ENCODE peak calls at places on chromosomes 11 and 22, in nine cellular contexts. J is PC-3, L is OCI-LY7, W is GM23248, F is SK-N-SH, S is HCT116, K is GM23338, B is MM.1S, Y is hepatocyte. X is an unnamed sample.

GRCh38 chr22:49197500-49197899 is 630.2 kb downstream of the BRD1 start:
- DNase-seq in S (no peak), W (no peak), K (no peak), J (no peak), F (no peak), Y (no peak), B (no peak), L (no peak), X (peak; percentile 48)

GRCh38 chr11:1195690-1196515 is 27.0 kb upstream of the MUC5B start:
- DNase-seq in Y (no peak), W (no peak), S (no peak), K (no peak), J (no peak), B (no peak), L (no peak), F (peak; percentile 13), X (no peak)

GRCh38 chr22:39299829-39300178 is 19.6 kb downstream of the RPL3 start:
- DNase-seq in F (no peak), B (no peak), L (peak; percentile 65), J (no peak), Y (no peak), S (no peak), W (no peak), K (peak; percentile 52), X (no peak)

GRCh38 chr22:19663286-19663815 is 51.0 kb upstream of the SEPTIN5 start:
- DNase-seq in B (peak; percentile 28), F (peak; percentile 90), J (peak; percentile 30), W (peak; percentile 93), S (no peak), L (no peak), K (no peak), Y (no peak), X (no peak)

GRCh38 chr11:55849037-55849436 is 10.5 kb downstream of the OR5D16 start:
- DNase-seq in Y (no peak), L (no peak), K (no peak), B (no peak), F (no peak), S (no peak), J (no peak), W (no peak), X (no peak)

GRCh38 chr11:121687961-121688566 is 235.3 kb upstream of the SORL1-AS1 start:
- DNase-seq in K (peak; percentile 58), S (no peak), Y (peak; percentile 37), F (no peak), B (no peak), W (no peak), L (no peak), J (peak; percentile 60), X (peak; percentile 26)

GRCh38 chr11:6238902-6239301 is at the start of gene CNGA4:
- DNase-seq in L (peak; percentile 19), S (no peak), Y (peak; percentile 34), J (no peak), B (no peak), F (no peak), W (no peak), K (no peak), X (peak; percentile 14)

GRCh38 chr11:27621440-27622161 is 78.7 kb downstream of the BDNF start:
- DNase-seq in K (no peak), S (no peak), W (peak; percentile 68), B (no peak), J (peak; percentile 19), L (no peak), F (no peak), Y (no peak), X (no peak)

GRCh38 chr22:37905534-37906363 is at the start of gene MICALL1:
- DNase-seq in L (peak; percentile 83), S (no peak), K (peak; percentile 82), J (peak; percentile 76), F (peak; percentile 95), B (peak; percentile 80), Y (peak; percentile 93), W (peak; percentile 91), X (peak; percentile 93)

GRCh38 chr11:27187075-27187847 is 146.6 kb downstream of the BBOX1 start:
- DNase-seq in S (no peak), L (no peak), F (no peak), K (no peak), W (no peak), B (no peak), Y (no peak), J (no peak), X (no peak)

GRCh38 chr22:49999063-49999900 is 13.3 kb downstream of the IL17REL start:
- DNase-seq in S (no peak), L (no peak), F (peak; percentile 96), W (peak; percentile 46), K (peak; percentile 80), J (no peak), Y (peak; percentile 47), B (no peak), X (peak; percentile 80)

GRCh38 chr11:16895306-16895705 is 118.9 kb downstream of the PLEKHA7 start:
- DNase-seq in J (no peak), S (no peak), F (no peak), K (no peak), B (no peak), Y (no peak), W (no peak), L (no peak), X (no peak)

GRCh38 chr22:31652911-31653684 is 8.9 kb downstream of the PISD start:
- DNase-seq in F (no peak), J (peak; percentile 67), W (no peak), Y (peak; percentile 23), K (no peak), S (no peak), B (no peak), L (no peak), X (no peak)

GRCh38 chr11:61297341-61297740 is 2.2 kb upstream of the VWCE start:
- DNase-seq in S (no peak), W (peak; percentile 69), F (no peak), L (no peak), K (no peak), B (no peak), J (no peak), Y (no peak), X (no peak)

GRCh38 chr11:128717581-128717980 is 23.7 kb downstream of the FLI1 start:
- DNase-seq in W (no peak), S (no peak), B (no peak), L (no peak), Y (no peak), F (no peak), K (no peak), J (no peak), X (no peak)

GRCh38 chr11:128716661-128717210 is 22.9 kb downstream of the FLI1 start:
- DNase-seq in F (no peak), Y (no peak), L (peak; percentile 55), S (no peak), W (peak; percentile 57), K (peak; percentile 18), J (no peak), B (peak; percentile 37), X (peak; percentile 27)

GRCh38 chr11:128720522-128720985 is 26.7 kb downstream of the FLI1 start:
- DNase-seq in W (no peak), Y (peak; percentile 10), S (no peak), L (peak; percentile 90), J (no peak), K (peak; percentile 48), F (no peak), B (peak; percentile 85), X (peak; percentile 68)

GRCh38 chr11:128718064-128718463 is 24.2 kb downstream of the FLI1 start:
- DNase-seq in S (no peak), K (peak; percentile 10), F (no peak), Y (no peak), B (no peak), W (no peak), J (no peak), L (no peak), X (no peak)

GRCh38 chr11:128719556-128719824 is 25.6 kb downstream of the FLI1 start:
- DNase-seq in B (no peak), F (no peak), L (no peak), J (no peak), W (no peak), S (no peak), K (no peak), Y (no peak), X (no peak)
- H3K4me3 ChIP-seq in B (peak overlapping the region; percentile 59), F (no peak overlapping the region), L (peak overlapping the region; percentile 70), J (no peak overlapping the region), W (no peak overlapping the region), S (no peak overlapping the region), K (no peak overlapping the region), Y (no peak overlapping the region), X (no peak overlapping the region)

GRCh38 chr22:18076060-18076497 is 1.7 kb upstream of the PEX26 start:
- DNase-seq in K (peak; percentile 94), S (peak; percentile 75), B (peak; percentile 84), Y (peak; percentile 93), J (peak; percentile 95), L (peak; percentile 90), W (peak; percentile 92), F (peak; percentile 72), X (peak; percentile 88)
- TF ChIP-seq EZH2phosphoT487 in K (no peak), S (no peak), B (no peak), Y (no peak), J (no peak), L (no peak), W (no peak), F (no peak), X (no peak)

DNA sequence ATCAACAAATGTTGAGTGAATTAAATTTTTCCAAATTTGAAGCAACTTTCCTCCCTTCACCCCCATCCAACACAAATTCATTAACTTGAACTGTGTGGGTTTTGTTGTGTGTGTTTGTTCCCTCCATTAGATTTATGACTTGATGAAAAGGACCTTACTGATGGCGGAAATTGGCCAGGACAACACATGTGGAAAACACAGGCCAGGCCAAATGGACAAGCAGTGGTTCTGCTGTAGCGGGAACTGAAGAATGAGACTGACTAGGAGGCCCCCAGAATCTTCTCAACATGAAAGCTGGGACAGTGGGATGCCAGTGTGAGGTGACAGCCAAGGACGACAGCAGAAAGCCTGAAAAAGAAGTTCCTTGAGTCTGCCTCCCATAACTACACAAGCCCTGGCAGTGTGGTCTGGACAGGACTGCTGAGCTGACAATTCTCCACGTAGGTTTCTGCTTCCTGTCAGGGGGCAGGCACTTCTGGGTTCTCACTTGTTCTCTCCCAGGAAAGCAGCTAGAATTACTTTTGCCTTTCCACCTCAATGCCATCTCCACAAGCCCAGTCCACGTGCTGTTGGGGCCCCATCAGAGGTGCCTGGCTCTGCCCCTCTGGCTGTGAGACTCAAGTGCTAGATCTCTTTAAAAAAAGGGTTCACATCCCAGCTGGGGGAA is 94.3 kb downstream of the ETS1 start:
- DNase-seq in F (no peak), W (peak; percentile 36), K (no peak), Y (no peak), J (no peak), S (no peak), B (peak; percentile 71), L (no peak), X (no peak)
- H3K4me3 ChIP-seq in F (no peak overlapping the region), W (peak overlapping the region; percentile 16), K (no peak overlapping the region), Y (no peak overlapping the region), J (no peak overlapping the region), S (no peak overlapping the region), B (no peak overlapping the region), L (no peak overlapping the region), X (no peak overlapping the region)

DNA sequence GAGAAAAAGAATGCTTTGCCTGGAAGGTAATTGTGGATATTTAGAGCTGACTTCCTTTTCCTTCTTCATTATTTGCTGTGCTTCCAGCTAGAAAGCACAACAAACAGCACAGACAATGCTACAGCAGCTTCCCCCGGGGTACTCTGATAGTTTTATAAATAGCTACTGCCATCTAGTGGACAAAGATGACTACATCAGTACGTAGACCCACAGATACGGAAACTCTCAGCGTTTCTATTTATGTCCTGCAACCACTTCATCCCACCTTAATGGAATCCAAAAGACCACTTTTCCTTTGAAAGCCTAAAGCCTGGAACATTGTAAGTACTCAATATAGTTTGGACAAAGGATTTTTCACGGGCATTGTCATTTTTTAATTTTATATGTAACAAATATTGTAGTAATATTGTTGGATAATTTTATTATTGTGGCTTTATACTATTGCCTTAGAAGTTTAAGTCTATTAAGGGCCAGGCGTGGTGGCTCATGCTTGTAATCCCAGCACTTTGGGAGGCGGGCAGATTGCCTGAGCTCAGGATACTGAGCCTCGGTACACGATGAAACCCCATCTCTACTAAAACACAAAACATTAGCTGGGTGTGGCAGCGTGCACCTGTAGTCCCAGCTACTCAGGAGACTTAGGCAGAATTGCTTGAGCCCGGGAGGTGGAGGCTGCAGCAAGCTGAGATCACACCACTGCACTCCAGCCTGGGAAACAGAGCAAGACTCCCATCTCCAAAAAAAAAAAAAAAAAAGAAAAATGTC is 7.5 kb downstream of the HSPA8 start:
- DNase-seq in K (peak; percentile 95), Y (peak; percentile 88), W (peak; percentile 89), F (peak; percentile 75), S (peak; percentile 56), L (peak; percentile 88), B (peak; percentile 77), J (peak; percentile 89), X (peak; percentile 93)
- TF ChIP-seq EZH2phosphoT487 in K (no peak), Y (no peak), W (no peak), F (no peak), S (no peak), L (no peak), B (no peak), J (no peak), X (no peak)

X was measured in neural progenitor cell.